ENCODE peak calls at places on chromosome 14, in ten cellular contexts. P is A549, W is uterus, A is tibial artery, V is stomach, H is endodermal cell, M is hepatocyte, D is fibroblast of pulmonary artery, F is choroid plexus epithelial cell, R is right atrium auricular region. N is an unnamed sample.

GRCh38 chr14:22753586-22753985 is 12.9 kb upstream of the OXA1L start:
- DNase-seq in P (no peak), W (no peak), A (no peak), V (no peak), H (no peak), M (no peak), D (no peak), F (no peak), R (no peak), N (no peak)

GRCh38 chr14:71423481-71423880 is 508.7 kb upstream of the RGS6 start:
- DNase-seq in P (no peak), W (no peak), A (no peak), V (no peak), H (no peak), M (no peak), D (no peak), F (no peak), R (no peak), N (no peak)

GRCh38 chr14:38330262-38330661 is 74.4 kb upstream of the CLEC14A start:
- DNase-seq in P (no peak), W (no peak), A (no peak), V (no peak), H (no peak), M (no peak), D (no peak), F (no peak), R (no peak), N (no peak)

GRCh38 chr14:81406863-81407262 is 6.7 kb upstream of the STON2 start:
- DNase-seq in P (no peak), W (no peak), A (peak), V (no peak), H (no peak), M (peak), D (peak), F (peak), R (no peak), N (peak)

GRCh38 chr14:89292579-89293348 is 124.3 kb downstream of the FOXN3 start:
- DNase-seq in P (no peak), W (no peak), A (peak), V (no peak), H (no peak), M (no peak), D (no peak), F (no peak), R (no peak), N (no peak)

GRCh38 chr14:39368261-39368959 is 63.8 kb downstream of the FBXO33 start:
- DNase-seq in P (peak), W (peak), A (no peak), V (peak), H (peak), M (peak), D (peak), F (peak), R (no peak), N (peak)

GRCh38 chr14:100732766-100733100 is 6.0 kb downstream of the DLK1 start:
- DNase-seq in P (no peak), W (no peak), A (no peak), V (no peak), H (no peak), M (no peak), D (no peak), F (no peak), R (no peak), N (no peak)

GRCh38 chr14:87049886-87050820 is 942.8 kb downstream of the GALC start:
- DNase-seq in P (peak), W (no peak), A (no peak), V (no peak), H (peak), M (peak), D (peak), F (peak), R (no peak), N (peak)

GRCh38 chr14:48731260-48731659 is 854.9 kb downstream of the RPS29 start:
- DNase-seq in P (no peak), W (no peak), A (no peak), V (no peak), H (no peak), M (no peak), D (no peak), F (no peak), R (no peak), N (no peak)

GRCh38 chr14:87810711-87811110 is 182.3 kb downstream of the GALC start:
- DNase-seq in P (no peak), W (no peak), A (no peak), V (no peak), H (no peak), M (no peak), D (no peak), F (no peak), R (no peak), N (peak)

GRCh38 chr14:68248481-68249255 is 429.1 kb downstream of the RAD51B start:
- DNase-seq in P (peak), W (peak), A (peak), V (no peak), H (peak), M (peak), D (peak), F (peak), R (peak), N (peak)

GRCh38 chr14:38389666-38390065 is 133.8 kb upstream of the CLEC14A start:
- DNase-seq in P (no peak), W (no peak), A (no peak), V (no peak), H (no peak), M (no peak), D (peak), F (peak), R (no peak), N (peak)

GRCh38 chr14:21066882-21067502 is 3.1 kb upstream of the ARHGEF40 start:
- DNase-seq in P (peak), W (no peak), A (no peak), V (no peak), H (no peak), M (no peak), D (no peak), F (peak), R (no peak), N (no peak)

GRCh38 chr14:52131640-52132320 is 62.9 kb upstream of the NID2 start:
- DNase-seq in P (peak), W (peak), A (peak), V (peak), H (peak), M (peak), D (peak), F (peak), R (peak), N (peak)

GRCh38 chr14:68042591-68043210 is 223.1 kb downstream of the RAD51B start:
- DNase-seq in P (no peak), W (no peak), A (no peak), V (no peak), H (no peak), M (peak), D (no peak), F (peak), R (no peak), N (peak)

GRCh38 chr14:29220077-29220476 is 453.5 kb downstream of the FOXG1 start:
- DNase-seq in P (no peak), W (no peak), A (no peak), V (no peak), H (peak), M (no peak), D (no peak), F (no peak), R (no peak), N (no peak)

GRCh38 chr14:97276573-97276972 is 479.4 kb downstream of the VRK1 start:
- DNase-seq in P (no peak), W (no peak), A (no peak), V (no peak), H (no peak), M (no peak), D (no peak), F (no peak), R (no peak), N (no peak)

GRCh38 chr14:76940057-76940456 is 88.5 kb downstream of the IRF2BPL start:
- DNase-seq in P (no peak), W (no peak), A (no peak), V (no peak), H (no peak), M (no peak), D (no peak), F (no peak), R (no peak), N (no peak)

GRCh38 chr14:35438910-35439713 is 34.6 kb upstream of the NFKBIA start:
- DNase-seq in P (no peak), W (no peak), A (no peak), V (no peak), H (no peak), M (no peak), D (peak), F (peak), R (no peak), N (no peak)

GRCh38 chr14:38758661-38759060 is 344.4 kb downstream of the SEC23A start:
- DNase-seq in P (no peak), W (no peak), A (no peak), V (no peak), H (no peak), M (no peak), D (no peak), F (no peak), R (no peak), N (no peak)

GRCh38 chr14:35963209-35963608 is 137.1 kb downstream of the BRMS1L start:
- DNase-seq in P (peak), W (no peak), A (no peak), V (no peak), H (no peak), M (no peak), D (no peak), F (peak), R (no peak), N (no peak)

GRCh38 chr14:77099425-77100167 is 1.5 kb downstream of the CIPC start:
- DNase-seq in P (no peak), W (no peak), A (no peak), V (no peak), H (no peak), M (peak), D (peak), F (peak), R (no peak), N (peak)

GRCh38 chr14:30443368-30444007 is 115.5 kb upstream of the G2E3 start:
- DNase-seq in P (peak), W (no peak), A (no peak), V (no peak), H (no peak), M (peak), D (peak), F (peak), R (no peak), N (peak)

GRCh38 chr14:97315790-97316189 is 518.6 kb downstream of the VRK1 start:
- DNase-seq in P (no peak), W (no peak), A (no peak), V (no peak), H (no peak), M (no peak), D (no peak), F (no peak), R (no peak), N (no peak)

GRCh38 chr14:44928793-44929192 is 33.0 kb downstream of the KLHL28 start:
- DNase-seq in P (no peak), W (no peak), A (no peak), V (no peak), H (no peak), M (no peak), D (no peak), F (no peak), R (no peak), N (no peak)

GRCh38 chr14:45198551-45198950 is 54.5 kb downstream of the MIS18BP1 start:
- DNase-seq in P (no peak), W (no peak), A (no peak), V (no peak), H (no peak), M (no peak), D (peak), F (peak), R (no peak), N (no peak)

GRCh38 chr14:24913746-24914145 is 136.2 kb downstream of the STXBP6 start:
- DNase-seq in P (no peak), W (no peak), A (no peak), V (no peak), H (no peak), M (no peak), D (no peak), F (no peak), R (no peak), N (no peak)

GRCh38 chr14:64467131-64467530 is 1.8 kb downstream of the AKAP5 start:
- DNase-seq in P (no peak), W (no peak), A (no peak), V (no peak), H (no peak), M (no peak), D (no peak), F (no peak), R (no peak), N (peak)

GRCh38 chr14:101068958-101069549 is 165.5 kb upstream of the RTL1 start:
- DNase-seq in P (no peak), W (peak), A (peak), V (peak), H (peak), M (no peak), D (no peak), F (no peak), R (no peak), N (no peak)

GRCh38 chr14:20412422-20412821 is 879 bp downstream of the TEP1 start:
- DNase-seq in P (no peak), W (no peak), A (no peak), V (no peak), H (no peak), M (no peak), D (peak), F (peak), R (no peak), N (peak)

GRCh38 chr14:28577711-28578131 is 188.9 kb upstream of the FOXG1 start:
- DNase-seq in P (no peak), W (no peak), A (no peak), V (no peak), H (no peak), M (no peak), D (peak), F (peak), R (no peak), N (peak)

GRCh38 chr14:101469382-101470251 is 91.7 kb upstream of the DIO3 start:
- DNase-seq in P (no peak), W (peak), A (peak), V (peak), H (no peak), M (no peak), D (no peak), F (no peak), R (peak), N (no peak)

GRCh38 chr14:101518611-101519048 is 42.7 kb upstream of the DIO3 start:
- DNase-seq in P (no peak), W (peak), A (peak), V (no peak), H (no peak), M (no peak), D (no peak), F (peak), R (peak), N (peak)

GRCh38 chr14:24734917-24735500 is 101.0 kb upstream of the GZMB start:
- DNase-seq in P (peak), W (no peak), A (no peak), V (peak), H (peak), M (peak), D (peak), F (peak), R (no peak), N (peak)

GRCh38 chr14:54108481-54109471 is 152.2 kb upstream of the BMP4 start:
- DNase-seq in P (no peak), W (no peak), A (no peak), V (no peak), H (no peak), M (no peak), D (peak), F (peak), R (no peak), N (peak)

GRCh38 chr14:63730659-63731058 is 2.8 kb upstream of the SGPP1 start:
- DNase-seq in P (no peak), W (no peak), A (no peak), V (no peak), H (no peak), M (no peak), D (no peak), F (no peak), R (no peak), N (no peak)

GRCh38 chr14:74836251-74836957 is 39.5 kb downstream of the PROX2 start:
- DNase-seq in P (no peak), W (no peak), A (no peak), V (no peak), H (no peak), M (no peak), D (no peak), F (peak), R (no peak), N (peak)

GRCh38 chr14:74843653-74844052 is 32.3 kb downstream of the PROX2 start:
- DNase-seq in P (no peak), W (no peak), A (no peak), V (no peak), H (no peak), M (no peak), D (peak), F (peak), R (no peak), N (peak)

GRCh38 chr14:74838141-74838540 is 37.8 kb downstream of the PROX2 start:
- DNase-seq in P (no peak), W (no peak), A (no peak), V (no peak), H (no peak), M (no peak), D (no peak), F (peak), R (no peak), N (peak)

GRCh38 chr14:74841230-74842207 is 34.4 kb downstream of the PROX2 start:
- DNase-seq in P (no peak), W (no peak), A (no peak), V (no peak), H (no peak), M (no peak), D (no peak), F (no peak), R (no peak), N (no peak)

DNA sequence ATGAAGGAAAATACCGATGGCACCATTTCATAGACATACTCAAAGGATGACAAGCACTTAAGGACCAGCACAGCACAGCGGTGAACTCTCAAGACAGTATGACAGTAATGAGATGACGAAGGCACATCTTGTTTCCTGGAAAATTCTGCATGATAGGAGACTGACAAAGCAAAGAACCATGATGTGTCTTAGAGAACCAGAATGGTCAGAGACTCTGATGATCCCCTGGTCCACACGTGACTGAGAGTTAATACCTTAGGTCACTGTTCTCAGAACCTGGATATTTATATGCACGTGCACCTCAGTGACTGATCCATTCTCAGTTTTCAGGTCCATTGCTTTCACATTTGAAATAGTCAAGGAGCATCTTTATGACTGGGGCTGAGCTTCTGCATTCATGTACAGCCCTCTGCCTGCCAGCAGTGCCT is 35.3 kb downstream of the PROX2 start:
- DNase-seq in P (no peak), W (no peak), A (no peak), V (no peak), H (no peak), M (no peak), D (no peak), F (no peak), R (no peak), N (no peak)
- H3K4me3 ChIP-seq in P (no peak), W (no peak), A (no peak), V (no peak), H (no peak), M (no peak), D (no peak), F (no peak), R (no peak), N (no peak)

GRCh38 chr14:91834571-91834970 is 32.8 kb downstream of the TC2N start:
- DNase-seq in P (no peak), W (no peak), A (no peak), V (no peak), H (no peak), M (no peak), D (no peak), F (no peak), R (no peak), N (no peak)

GRCh38 chr14:91835920-91836843 is 31.2 kb downstream of the TC2N start:
- DNase-seq in P (peak), W (peak), A (peak), V (peak), H (peak), M (peak), D (no peak), F (peak), R (no peak), N (peak)

GRCh38 chr14:91839754-91840153 is 27.6 kb downstream of the TC2N start:
- DNase-seq in P (no peak), W (no peak), A (no peak), V (no peak), H (no peak), M (no peak), D (no peak), F (no peak), R (no peak), N (no peak)

GRCh38 chr14:91835197-91835919 is 32.0 kb downstream of the TC2N start:
- DNase-seq in P (no peak), W (no peak), A (no peak), V (peak), H (no peak), M (peak), D (no peak), F (no peak), R (no peak), N (no peak)

DNA sequence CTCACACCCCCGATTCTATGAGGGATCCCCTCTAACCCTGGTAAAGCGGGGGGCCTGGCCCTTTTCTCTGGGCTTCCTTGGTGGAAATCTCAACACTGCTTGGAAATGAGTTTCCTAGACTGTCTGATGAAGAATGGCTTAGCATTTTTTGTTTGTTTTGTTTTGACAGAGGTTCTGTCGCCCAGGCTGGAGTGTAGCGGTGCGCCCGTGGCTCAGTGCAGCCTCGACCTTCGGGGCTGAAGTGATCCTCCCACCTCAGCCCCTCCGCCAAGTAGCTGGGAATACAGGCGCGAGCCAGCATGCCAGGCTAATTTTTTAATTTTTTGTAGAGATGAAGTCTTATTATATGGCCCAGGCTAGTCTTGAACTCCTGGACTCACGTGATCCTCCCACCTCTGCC is 30.3 kb downstream of the TC2N start:
- DNase-seq in P (no peak), W (no peak), A (no peak), V (no peak), H (no peak), M (no peak), D (no peak), F (no peak), R (no peak), N (no peak)
- H3K4me3 ChIP-seq in P (peak), W (peak), A (peak), V (peak), H (peak), M (peak), D (no peak), F (no peak), R (peak), N (peak)

GRCh38 chr14:27025648-27026047 is 427.8 kb upstream of the NOVA1 start:
- DNase-seq in P (no peak), W (no peak), A (no peak), V (no peak), H (no peak), M (no peak), D (no peak), F (no peak), R (no peak), N (no peak)
- H3K4me3 ChIP-seq in P (no peak), W (no peak), A (no peak), V (no peak), H (no peak), M (no peak), D (no peak), F (no peak), R (no peak), N (no peak)

GRCh38 chr14:32701475-32701874 is 237.2 kb upstream of the NPAS3 start:
- DNase-seq in P (no peak), W (no peak), A (no peak), V (no peak), H (no peak), M (no peak), D (no peak), F (no peak), R (no peak), N (no peak)

GRCh38 chr14:32703246-32703645 is 235.4 kb upstream of the NPAS3 start:
- DNase-seq in P (no peak), W (no peak), A (no peak), V (no peak), H (no peak), M (no peak), D (peak), F (peak), R (no peak), N (peak)

GRCh38 chr14:32698831-32699230 is 239.8 kb upstream of the NPAS3 start:
- DNase-seq in P (no peak), W (no peak), A (no peak), V (no peak), H (no peak), M (no peak), D (peak), F (no peak), R (no peak), N (peak)

GRCh38 chr14:32702088-32702487 is 236.6 kb upstream of the NPAS3 start:
- DNase-seq in P (no peak), W (no peak), A (no peak), V (no peak), H (no peak), M (no peak), D (no peak), F (no peak), R (no peak), N (no peak)

DNA sequence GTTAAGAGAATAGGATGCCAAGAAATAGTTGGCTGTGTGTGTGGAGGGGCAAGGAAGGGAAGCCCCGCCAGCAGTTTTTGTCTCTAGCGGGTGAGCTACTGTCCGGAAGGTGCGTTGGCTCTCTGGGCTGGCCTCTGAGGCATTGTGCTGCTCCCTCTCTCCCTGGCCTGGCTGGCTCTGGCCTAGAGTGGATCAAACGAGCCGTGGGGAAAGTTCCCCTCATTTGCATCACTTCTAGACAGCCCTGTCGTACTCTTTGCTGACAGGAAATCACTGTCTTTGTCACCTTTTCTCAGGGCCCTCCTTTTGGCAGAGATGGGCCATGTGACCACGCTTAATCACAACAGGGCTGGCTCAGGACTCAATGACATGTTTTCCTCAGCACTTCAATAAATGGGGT is 236.1 kb upstream of the NPAS3 start:
- DNase-seq in P (no peak), W (peak), A (peak), V (no peak), H (peak), M (no peak), D (peak), F (no peak), R (peak), N (no peak)
- H3K4me3 ChIP-seq in P (no peak), W (no peak), A (peak), V (no peak), H (no peak), M (no peak), D (no peak), F (no peak), R (no peak), N (no peak)

GRCh38 chr14:90797919-90798318 is 18.3 kb downstream of the TTC7B start:
- DNase-seq in P (no peak), W (no peak), A (no peak), V (no peak), H (no peak), M (no peak), D (no peak), F (no peak), R (no peak), N (no peak)
- H3K4me3 ChIP-seq in P (no peak), W (no peak), A (no peak), V (no peak), H (no peak), M (no peak), D (no peak), F (no peak), R (no peak), N (no peak)